ENCODE peak calls at places on chromosomes 1 and 21, in four cellular contexts. H is K562, R is GM12878, U is HepG2. Y is an unnamed sample.

GRCh38 chr1:44820945-44821715 is 12.8 kb downstream of the BTBD19 start:
- DNase-seq in H (no peak), R (no peak), U (no peak), Y (no peak)

GRCh38 chr1:207933205-207933800 is 22.4 kb upstream of the CD34 start:
- DNase-seq in H (no peak), R (no peak), U (no peak), Y (no peak)

GRCh38 chr21:38386967-38387366 is 111.3 kb downstream of the ERG start:
- DNase-seq in H (no peak), R (no peak), U (no peak), Y (no peak)

GRCh38 chr1:11105586-11105985 is 5.9 kb upstream of the EXOSC10 start:
- DNase-seq in H (no peak), R (no peak), U (no peak), Y (no peak)

GRCh38 chr1:21537932-21538630 is 28.9 kb downstream of the ALPL start:
- DNase-seq in H (no peak), R (no peak), U (peak), Y (no peak)

GRCh38 chr1:50308883-50309282 is 114.4 kb downstream of the DMRTA2 start:
- DNase-seq in H (peak), R (no peak), U (peak), Y (peak)

GRCh38 chr1:97143236-97143882 is 421.8 kb downstream of the PTBP2 start:
- DNase-seq in H (no peak), R (no peak), U (no peak), Y (no peak)

GRCh38 chr1:182426442-182427430 is 23.2 kb upstream of the RGSL1 start:
- DNase-seq in H (no peak), R (peak), U (no peak), Y (no peak)

GRCh38 chr1:242870944-242871343 is 346.4 kb upstream of the PLD5 start:
- DNase-seq in H (no peak), R (no peak), U (no peak), Y (no peak)

GRCh38 chr1:222064388-222065201 is 322.7 kb upstream of the DUSP10 start:
- DNase-seq in H (no peak), R (no peak), U (no peak), Y (no peak)

GRCh38 chr1:74463301-74463988 is 49.0 kb downstream of the LRRC53 start:
- DNase-seq in H (no peak), R (peak), U (no peak), Y (no peak)

GRCh38 chr1:94746635-94747525 is 73.3 kb upstream of the SLC44A3 start:
- DNase-seq in H (no peak), R (no peak), U (no peak), Y (no peak)

GRCh38 chr1:6013491-6013890 is 21.3 kb upstream of the NPHP4 start:
- DNase-seq in H (no peak), R (no peak), U (no peak), Y (no peak)

GRCh38 chr21:37207441-37208009 is 59.6 kb downstream of the VPS26C start:
- DNase-seq in H (no peak), R (peak), U (peak), Y (no peak)

GRCh38 chr1:207455183-207455754 is 1.1 kb downstream of the CR2 start:
- DNase-seq in H (no peak), R (no peak), U (no peak), Y (no peak)

GRCh38 chr21:41834926-41835663 is 44.0 kb downstream of the PRDM15 start:
- DNase-seq in H (no peak), R (no peak), U (no peak), Y (no peak)

GRCh38 chr1:7218210-7218832 is 433.1 kb downstream of the CAMTA1 start:
- DNase-seq in H (peak), R (no peak), U (peak), Y (peak)

GRCh38 chr1:201320168-201320842 is 37.0 kb downstream of the PKP1 start:
- DNase-seq in H (no peak), R (no peak), U (no peak), Y (no peak)

GRCh38 chr1:40870135-40870728 is 8.1 kb upstream of the CITED4 start:
- DNase-seq in H (no peak), R (no peak), U (no peak), Y (no peak)

GRCh38 chr21:19565587-19565986 is 1162.0 kb upstream of the TMPRSS15 start:
- DNase-seq in H (no peak), R (no peak), U (no peak), Y (no peak)

GRCh38 chr21:39106881-39107462 is 76.3 kb downstream of the PSMG1 start:
- DNase-seq in H (no peak), R (no peak), U (no peak), Y (no peak)

GRCh38 chr1:59541161-59541560 is 244.3 kb downstream of the FGGY start:
- DNase-seq in H (no peak), R (no peak), U (no peak), Y (no peak)

GRCh38 chr1:171219751-171220385 is 28.4 kb upstream of the FMO1 start:
- DNase-seq in H (no peak), R (no peak), U (no peak), Y (peak)

DNA sequence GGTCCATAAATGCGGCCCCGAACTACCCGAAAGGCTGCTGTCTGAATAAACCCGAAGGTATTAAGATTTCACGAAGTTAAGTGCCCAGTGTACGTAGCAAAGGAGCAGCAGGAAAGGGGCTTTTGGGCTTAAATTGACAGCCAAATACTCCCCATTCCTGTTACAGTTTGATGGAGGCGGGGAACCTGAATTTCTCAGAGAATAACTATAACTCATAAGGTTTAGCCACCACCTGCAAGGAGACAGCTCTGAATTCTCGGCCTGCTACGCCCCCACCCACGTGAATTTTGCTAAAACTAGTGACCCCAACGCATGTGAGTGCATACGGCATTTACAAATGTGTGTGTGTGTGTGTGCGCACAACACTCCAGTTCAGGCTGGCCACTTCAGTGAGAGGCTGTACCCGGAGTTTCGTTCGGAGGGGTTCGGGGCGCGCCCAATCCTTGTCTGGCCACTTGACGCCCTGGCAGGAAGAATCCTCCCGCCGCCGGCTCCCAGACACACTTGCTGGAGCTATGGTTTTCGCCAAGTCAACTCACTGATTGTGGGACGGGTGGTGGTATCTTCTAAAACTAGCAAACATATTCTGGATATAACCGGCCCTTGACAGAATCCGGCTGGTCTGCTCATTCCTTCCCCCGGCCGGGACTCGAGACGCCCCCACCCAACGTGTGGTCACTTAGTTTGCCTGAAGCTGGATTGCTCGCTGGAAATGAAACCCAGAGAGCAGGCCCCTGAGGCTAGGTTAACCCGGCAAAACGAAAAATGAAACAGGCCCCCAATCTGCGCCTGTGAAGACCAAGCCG is 4.9 kb downstream of the GFI1 start:
- DNase-seq in H (no peak), R (no peak), U (no peak), Y (peak)
- TF ChIP-seq CHD2 in H (no peak), R (no peak), U (no peak), Y (no peak)

DNA sequence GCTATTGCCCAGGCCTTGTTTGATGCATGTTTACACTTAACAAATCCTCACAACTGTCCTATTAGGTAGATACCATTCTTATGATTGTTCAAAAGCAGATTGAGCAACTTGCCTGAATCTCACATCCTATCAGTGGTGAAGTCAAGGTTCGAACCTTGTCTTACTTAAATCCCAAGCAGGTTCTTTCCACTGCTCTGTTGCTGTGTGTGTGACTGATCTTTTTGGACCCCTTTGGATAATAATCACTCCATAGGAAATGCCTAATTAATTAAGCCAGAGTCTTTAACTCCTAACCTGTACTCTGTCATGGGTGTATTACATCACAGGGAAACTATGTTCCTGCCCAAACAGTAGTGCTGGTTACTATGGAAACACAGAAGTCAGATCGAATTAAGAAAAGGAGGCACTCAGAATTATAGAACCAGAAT is 84.2 kb downstream of the SPATA46 start:
- DNase-seq in H (no peak), R (no peak), U (no peak), Y (no peak)
- TF ChIP-seq SP1 in H (no peak), R (no peak), U (no peak), Y (no peak)

GRCh38 chr1:180236698-180237509 is 6.8 kb downstream of the LHX4 start:
- DNase-seq in H (no peak), R (no peak), U (no peak), Y (no peak)

GRCh38 chr1:180237850-180238476 is 7.9 kb downstream of the LHX4 start:
- DNase-seq in H (no peak), R (no peak), U (no peak), Y (no peak)

GRCh38 chr1:180235502-180236239 is 5.6 kb downstream of the LHX4 start:
- DNase-seq in H (no peak), R (no peak), U (no peak), Y (no peak)

GRCh38 chr1:180239145-180240096 is 9.4 kb downstream of the LHX4 start:
- DNase-seq in H (no peak), R (no peak), U (no peak), Y (no peak)

GRCh38 chr1:180238675-180239074 is 8.6 kb downstream of the LHX4 start:
- DNase-seq in H (no peak), R (no peak), U (no peak), Y (no peak)
- TF ChIP-seq EZH2 in H (no peak), R (no peak), U (no peak), Y (no peak)

GRCh38 chr1:66022904-66023620 is 230.4 kb downstream of the PDE4B start:
- DNase-seq in H (no peak), R (no peak), U (no peak), Y (no peak)
- TF ChIP-seq CHD2 in H (no peak), R (no peak), U (no peak), Y (no peak)

DNA sequence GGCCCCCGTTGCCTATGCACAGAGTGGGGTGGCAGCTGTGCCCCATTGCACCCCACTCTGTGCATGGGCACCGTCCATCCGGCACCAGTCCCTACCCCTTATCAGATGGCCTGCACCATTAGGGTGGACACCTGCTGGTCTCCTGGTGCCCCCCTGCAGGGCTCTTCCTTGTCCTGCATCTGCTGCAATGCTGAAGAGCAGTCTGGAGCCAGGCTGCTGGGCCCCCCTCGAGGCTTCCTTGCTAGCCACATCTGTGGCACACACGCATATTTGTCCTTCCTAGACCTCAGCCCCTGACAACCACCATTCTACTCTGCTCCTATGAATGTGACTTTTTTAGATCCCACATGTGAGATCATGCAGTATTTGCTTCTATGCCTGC is 56.4 kb downstream of the COL18A1 start:
- DNase-seq in H (no peak), R (no peak), U (no peak), Y (no peak)
- TF ChIP-seq SP1 in H (no peak), R (no peak), U (no peak), Y (no peak)

DNA sequence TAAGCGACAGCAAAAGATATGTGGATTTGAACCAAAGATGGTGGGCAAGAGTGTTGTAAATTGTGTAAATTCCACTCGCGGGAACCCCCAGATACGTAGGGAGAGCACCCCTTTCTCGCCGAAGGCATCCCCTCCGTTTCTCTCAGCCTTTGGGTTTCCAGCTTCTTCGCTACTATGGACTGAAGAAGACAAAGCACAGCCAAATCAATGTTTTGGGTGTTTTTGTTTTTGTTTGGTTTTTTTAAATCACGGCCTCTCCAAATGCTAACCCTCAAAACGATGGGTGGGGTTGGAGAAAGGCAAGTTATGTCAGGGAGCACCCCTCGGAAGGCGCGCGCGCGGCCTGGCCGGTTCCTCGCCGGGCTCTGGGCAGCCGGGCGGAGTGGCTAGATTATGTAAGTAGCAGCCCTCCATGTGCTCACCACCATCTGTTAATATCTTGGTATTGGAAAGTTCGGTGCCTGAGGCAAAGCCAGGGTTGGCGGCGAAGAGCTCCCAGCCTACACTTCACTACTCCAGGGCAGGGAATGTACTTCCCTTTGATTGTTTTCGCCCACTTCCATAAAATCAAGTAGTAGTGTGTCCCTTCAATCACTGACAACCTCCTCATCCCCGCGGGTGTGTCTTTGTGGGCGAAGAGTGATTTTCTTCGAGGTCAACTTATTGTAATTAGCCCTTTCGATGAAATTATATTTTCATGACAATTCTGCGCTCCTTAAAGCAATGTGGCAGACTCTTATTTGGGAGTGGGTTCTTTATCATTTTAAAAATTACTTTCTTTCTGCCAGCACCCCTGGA is 4.0 kb upstream of the PROX1 start:
- DNase-seq in H (no peak), R (no peak), U (no peak), Y (no peak)
- TF ChIP-seq EZH2 in H (no peak), R (no peak), U (no peak), Y (peak)